ENCODE peak calls at places on chromosomes 3 and 15, in ten cellular contexts. F is DND-41; B is endothelial cell of umbilical vein; E is sigmoid colon; V is CD8-positive, alpha-beta T cell; X is RWPE2; Q is neural progenitor cell; Y is A549; W is heart right ventricle; U is thoracic aorta. K is an unnamed sample.
A peak's percentile ranks its signal among the peaks of the same experiment; 100 is the strongest.

GRCh38 chr3:19046440-19046839 is 101.9 kb upstream of the KCNH8 start:
- DNase-seq in F (no peak), B (no peak), E (no peak), V (no peak), X (no peak), Q (no peak), Y (peak; percentile 6), W (no peak), U (no peak), K (no peak)

GRCh38 chr15:71596672-71597071 is 213.7 kb upstream of the NR2E3 start:
- DNase-seq in F (no peak), B (no peak), E (peak; percentile 68), V (no peak), X (no peak), Q (no peak), Y (peak; percentile 19), W (peak; percentile 68), U (no peak), K (no peak)

GRCh38 chr15:77144492-77145070 is 73.7 kb upstream of the TSPAN3 start:
- DNase-seq in F (no peak), B (no peak), E (no peak), V (no peak), X (no peak), Q (no peak), Y (no peak), W (no peak), U (no peak), K (no peak)

GRCh38 chr15:43165801-43166325 is 19.3 kb upstream of the CCNDBP1 start:
- DNase-seq in F (no peak), B (no peak), E (no peak), V (no peak), X (no peak), Q (no peak), Y (no peak), W (no peak), U (no peak), K (no peak)

GRCh38 chr3:131794766-131795381 is 239.9 kb downstream of the CPNE4 start:
- DNase-seq in F (peak; percentile 41), B (peak; percentile 58), E (no peak), V (no peak), X (no peak), Q (peak; percentile 66), Y (peak; percentile 59), W (peak; percentile 27), U (no peak), K (peak; percentile 33)

GRCh38 chr3:119762876-119763275 is 19.0 kb upstream of the NR1I2 start:
- DNase-seq in F (no peak), B (no peak), E (no peak), V (no peak), X (no peak), Q (no peak), Y (no peak), W (no peak), U (no peak), K (no peak)

GRCh38 chr3:173993299-173993698 is 595.8 kb downstream of the NLGN1 start:
- DNase-seq in F (no peak), B (peak; percentile 74), E (no peak), V (no peak), X (no peak), Q (no peak), Y (peak; percentile 4), W (no peak), U (no peak), K (no peak)

GRCh38 chr3:127839099-127839498 is 16.8 kb upstream of the MGLL start:
- DNase-seq in F (no peak), B (no peak), E (no peak), V (no peak), X (no peak), Q (no peak), Y (no peak), W (no peak), U (no peak), K (no peak)

GRCh38 chr3:10319804-10320203 is 1.1 kb downstream of the SEC13 start:
- DNase-seq in F (peak; percentile 43), B (peak; percentile 7), E (no peak), V (no peak), X (no peak), Q (no peak), Y (no peak), W (no peak), U (no peak), K (no peak)

GRCh38 chr15:63877713-63878271 is 44.0 kb upstream of the HERC1 start:
- DNase-seq in F (no peak), B (no peak), E (no peak), V (no peak), X (no peak), Q (no peak), Y (no peak), W (no peak), U (no peak), K (no peak)

GRCh38 chr15:64582202-64582601 is 121.8 kb downstream of the ZNF609 start:
- DNase-seq in F (no peak), B (no peak), E (no peak), V (no peak), X (no peak), Q (no peak), Y (no peak), W (no peak), U (no peak), K (no peak)

GRCh38 chr3:100045696-100046095 is 68.6 kb downstream of the FILIP1L start:
- DNase-seq in F (no peak), B (no peak), E (peak; percentile 87), V (no peak), X (no peak), Q (peak; percentile 22), Y (no peak), W (peak; percentile 86), U (no peak), K (peak; percentile 29)

GRCh38 chr3:188845514-188845913 is 326.3 kb upstream of the TPRG1 start:
- DNase-seq in F (no peak), B (no peak), E (no peak), V (no peak), X (no peak), Q (no peak), Y (no peak), W (no peak), U (no peak), K (no peak)

GRCh38 chr15:46366360-46367007 is 731.7 kb downstream of the SQOR start:
- DNase-seq in F (no peak), B (no peak), E (no peak), V (no peak), X (no peak), Q (no peak), Y (no peak), W (no peak), U (no peak), K (no peak)
- H3K9me3 ChIP-seq in F (no peaks in the 10 kb centered on the region), B (no peaks in the 10 kb centered on the region), E (no peaks in the 10 kb centered on the region), V (no peaks in the 10 kb centered on the region), X (no peaks in the 10 kb centered on the region), Q (no peaks in the 10 kb centered on the region), Y (no peaks in the 10 kb centered on the region), W (peaks cover 13% of the 10 kb centered on the region), U (peaks cover 6% of the 10 kb centered on the region), K (peaks cover under 1% of the 10 kb centered on the region)

GRCh38 chr3:187319699-187320302 is 28.3 kb upstream of the MASP1 start:
- DNase-seq in F (peak; percentile 56), B (peak; percentile 53), E (peak; percentile 81), V (peak; percentile 10), X (no peak), Q (peak; percentile 83), Y (peak; percentile 58), W (peak; percentile 75), U (peak; percentile 9), K (peak; percentile 66)
- H3K4me3 ChIP-seq in F (no peak overlapping the region), B (no peak overlapping the region), E (no peak overlapping the region), V (no peak overlapping the region), X (no peak overlapping the region), Q (no peak overlapping the region), Y (no peak overlapping the region), W (no peak overlapping the region), U (peak overlapping the region; percentile 67), K (no peak overlapping the region)

GRCh38 chr15:98581715-98582114 is 66.6 kb upstream of the IGF1R start:
- DNase-seq in F (no peak), B (no peak), E (no peak), V (no peak), X (no peak), Q (no peak), Y (no peak), W (no peak), U (no peak), K (no peak)
- TF ChIP-seq CTCF in F (no peak), B (no peak), E (no peak), V (peak; percentile 43), X (peak; percentile 85), Q (peak; percentile 47), Y (peak; percentile 25), W (no peak), U (no peak), K (peak; percentile 49)

GRCh38 chr3:63344676-63345075 is 66.6 kb downstream of the SYNPR start:
- DNase-seq in F (no peak), B (no peak), E (no peak), V (no peak), X (no peak), Q (peak; percentile 73), Y (no peak), W (no peak), U (no peak), K (no peak)
- H3K9me3 ChIP-seq in F (no peaks in the 10 kb centered on the region), B (no peaks in the 10 kb centered on the region), E (no peaks in the 10 kb centered on the region), V (no peaks in the 10 kb centered on the region), X (no peaks in the 10 kb centered on the region), Q (no peaks in the 10 kb centered on the region), Y (no peaks in the 10 kb centered on the region), W (no peaks in the 10 kb centered on the region), U (no peaks in the 10 kb centered on the region), K (no peaks in the 10 kb centered on the region)

GRCh38 chr15:95937128-95937528 is 393.4 kb upstream of the NR2F2 start:
- DNase-seq in F (no peak), B (peak; percentile 10), E (no peak), V (no peak), X (no peak), Q (no peak), Y (no peak), W (no peak), U (no peak), K (no peak)

GRCh38 chr15:95944193-95944592 is 386.3 kb upstream of the NR2F2 start:
- DNase-seq in F (peak; percentile 59), B (no peak), E (no peak), V (no peak), X (no peak), Q (no peak), Y (no peak), W (no peak), U (no peak), K (peak; percentile 46)

GRCh38 chr15:95944856-95945255 is 385.6 kb upstream of the NR2F2 start:
- DNase-seq in F (no peak), B (no peak), E (no peak), V (no peak), X (no peak), Q (no peak), Y (no peak), W (no peak), U (no peak), K (no peak)

GRCh38 chr15:95935852-95936251 is 394.6 kb upstream of the NR2F2 start:
- DNase-seq in F (no peak), B (no peak), E (no peak), V (no peak), X (no peak), Q (no peak), Y (no peak), W (no peak), U (no peak), K (no peak)

GRCh38 chr15:95940431-95940985 is 390.0 kb upstream of the NR2F2 start:
- DNase-seq in F (no peak), B (no peak), E (no peak), V (no peak), X (no peak), Q (peak; percentile 81), Y (no peak), W (no peak), U (no peak), K (no peak)
- H3K4me3 ChIP-seq in F (no peak overlapping the region), B (no peak overlapping the region), E (no peak overlapping the region), V (no peak overlapping the region), X (no peak overlapping the region), Q (no peak overlapping the region), Y (no peak overlapping the region), W (no peak overlapping the region), U (no peak overlapping the region), K (no peak overlapping the region)

K was measured in Caco-2.